ENCODE peak calls at places on chromosomes 11 and 22, in seven cellular contexts. One of them, this sample, is unnamed.

GRCh38 chr11:62497132-62497915 is 49.3 kb downstream of the AHNAK start:
- DNase-seq in A549: peak; percentile 75
- DNase-seq in GM12891: no peak
- DNase-seq in IMR-90: peak; percentile 81
- DNase-seq in esophagus squamous epithelium: no peak
- DNase-seq in K562: peak; percentile 13
- DNase-seq in adrenal gland: no peak
- DNase-seq in this sample: peak; percentile 70

GRCh38 chr11:105236631-105237030 is 97.1 kb upstream of the CARD18 start:
- DNase-seq in adrenal gland: no peak
- DNase-seq in IMR-90: peak; percentile 84
- DNase-seq in A549: no peak
- DNase-seq in GM12891: no peak
- DNase-seq in esophagus squamous epithelium: no peak
- DNase-seq in K562: no peak
- DNase-seq in this sample: no peak

GRCh38 chr11:76838422-76839068 is 22.2 kb upstream of the ACER3 start:
- DNase-seq in K562: peak; percentile 61
- DNase-seq in GM12891: no peak
- DNase-seq in esophagus squamous epithelium: no peak
- DNase-seq in A549: peak; percentile 41
- DNase-seq in adrenal gland: no peak
- DNase-seq in IMR-90: no peak
- DNase-seq in this sample: peak; percentile 61

GRCh38 chr11:64655901-64656601 is 65.0 kb downstream of the SLC22A12 start:
- DNase-seq in esophagus squamous epithelium: no peak
- DNase-seq in A549: no peak
- DNase-seq in adrenal gland: no peak
- DNase-seq in GM12891: no peak
- DNase-seq in K562: peak; percentile 33
- DNase-seq in IMR-90: peak; percentile 27
- DNase-seq in this sample: no peak

GRCh38 chr22:28462041-28462440 is 217.6 kb downstream of the TTC28 start:
- DNase-seq in esophagus squamous epithelium: no peak
- DNase-seq in adrenal gland: no peak
- DNase-seq in A549: no peak
- DNase-seq in K562: no peak
- DNase-seq in IMR-90: no peak
- DNase-seq in GM12891: no peak
- DNase-seq in this sample: peak; percentile 8

GRCh38 chr11:131897976-131898375 is 527.6 kb downstream of the NTM start:
- DNase-seq in K562: no peak
- DNase-seq in esophagus squamous epithelium: no peak
- DNase-seq in GM12891: no peak
- DNase-seq in A549: no peak
- DNase-seq in IMR-90: peak; percentile 87
- DNase-seq in adrenal gland: no peak
- DNase-seq in this sample: no peak

GRCh38 chr11:65650547-65651338 is 12.0 kb downstream of the RELA start:
- DNase-seq in adrenal gland: peak; percentile 25
- DNase-seq in esophagus squamous epithelium: no peak
- DNase-seq in K562: no peak
- DNase-seq in A549: no peak
- DNase-seq in IMR-90: no peak
- DNase-seq in GM12891: no peak
- DNase-seq in this sample: no peak

GRCh38 chr11:104609297-104609696 is 289.0 kb downstream of the CASP12 start:
- DNase-seq in esophagus squamous epithelium: no peak
- DNase-seq in IMR-90: peak; percentile 75
- DNase-seq in adrenal gland: peak; percentile 41
- DNase-seq in A549: peak; percentile 5
- DNase-seq in K562: no peak
- DNase-seq in GM12891: peak; percentile 6
- DNase-seq in this sample: peak; percentile 43

GRCh38 chr22:45552580-45553332 is 50.1 kb downstream of the FBLN1 start:
- DNase-seq in adrenal gland: peak; percentile 68
- DNase-seq in K562: no peak
- DNase-seq in A549: no peak
- DNase-seq in GM12891: no peak
- DNase-seq in IMR-90: peak; percentile 96
- DNase-seq in esophagus squamous epithelium: no peak
- DNase-seq in this sample: no peak

GRCh38 chr11:86372586-86372985 is 2.1 kb upstream of the CCDC81 start:
- DNase-seq in esophagus squamous epithelium: no peak
- DNase-seq in GM12891: no peak
- DNase-seq in A549: no peak
- DNase-seq in K562: no peak
- DNase-seq in adrenal gland: no peak
- DNase-seq in IMR-90: no peak
- DNase-seq in this sample: no peak

GRCh38 chr11:95559899-95560298 is 229.7 kb downstream of the FAM76B start:
- DNase-seq in adrenal gland: no peak
- DNase-seq in GM12891: no peak
- DNase-seq in IMR-90: no peak
- DNase-seq in esophagus squamous epithelium: no peak
- DNase-seq in K562: no peak
- DNase-seq in A549: no peak
- DNase-seq in this sample: no peak

GRCh38 chr11:3189193-3189843 is 24.2 kb upstream of the OSBPL5 start:
- DNase-seq in esophagus squamous epithelium: no peak
- DNase-seq in K562: peak; percentile 61
- DNase-seq in adrenal gland: no peak
- DNase-seq in A549: no peak
- DNase-seq in IMR-90: no peak
- DNase-seq in GM12891: no peak
- DNase-seq in this sample: no peak

GRCh38 chr22:32676196-32676595 is 125.3 kb upstream of the TIMP3 start:
- DNase-seq in IMR-90: no peak
- DNase-seq in adrenal gland: no peak
- DNase-seq in A549: no peak
- DNase-seq in esophagus squamous epithelium: no peak
- DNase-seq in GM12891: no peak
- DNase-seq in K562: no peak
- DNase-seq in this sample: no peak

GRCh38 chr11:133553885-133554586 is 21.7 kb upstream of the OPCML start:
- DNase-seq in K562: no peak
- DNase-seq in esophagus squamous epithelium: no peak
- DNase-seq in IMR-90: no peak
- DNase-seq in GM12891: no peak
- DNase-seq in A549: no peak
- DNase-seq in adrenal gland: no peak
- DNase-seq in this sample: no peak

GRCh38 chr11:124712392-124712791 is 27.4 kb upstream of the NRGN start:
- DNase-seq in GM12891: no peak
- DNase-seq in adrenal gland: no peak
- DNase-seq in esophagus squamous epithelium: no peak
- DNase-seq in IMR-90: no peak
- DNase-seq in K562: no peak
- DNase-seq in A549: no peak
- DNase-seq in this sample: no peak

GRCh38 chr11:2794947-2795346 is 90.6 kb downstream of the CDKN1C start:
- DNase-seq in IMR-90: no peak
- DNase-seq in GM12891: no peak
- DNase-seq in adrenal gland: no peak
- DNase-seq in A549: no peak
- DNase-seq in esophagus squamous epithelium: no peak
- DNase-seq in K562: no peak
- DNase-seq in this sample: no peak

GRCh38 chr11:59199546-59200420 is 12.9 kb downstream of the MPEG1 start:
- DNase-seq in K562: no peak
- DNase-seq in A549: no peak
- DNase-seq in adrenal gland: no peak
- DNase-seq in GM12891: no peak
- DNase-seq in esophagus squamous epithelium: no peak
- DNase-seq in IMR-90: no peak
- DNase-seq in this sample: no peak

GRCh38 chr11:69232821-69233760 is 60.9 kb upstream of the MYEOV start:
- DNase-seq in K562: no peak
- DNase-seq in GM12891: no peak
- DNase-seq in IMR-90: no peak
- DNase-seq in adrenal gland: peak; percentile 7
- DNase-seq in esophagus squamous epithelium: no peak
- DNase-seq in A549: no peak
- DNase-seq in this sample: no peak

GRCh38 chr11:71372693-71373657 is 75.2 kb downstream of the DHCR7 start:
- DNase-seq in GM12891: no peak
- DNase-seq in A549: peak; percentile 30
- DNase-seq in esophagus squamous epithelium: no peak
- DNase-seq in IMR-90: peak; percentile 50
- DNase-seq in adrenal gland: no peak
- DNase-seq in K562: peak; percentile 27
- DNase-seq in this sample: no peak

GRCh38 chr22:30919973-30920372 is 48.6 kb downstream of the MORC2 start:
- DNase-seq in adrenal gland: no peak
- DNase-seq in GM12891: no peak
- DNase-seq in IMR-90: no peak
- DNase-seq in esophagus squamous epithelium: no peak
- DNase-seq in K562: no peak
- DNase-seq in A549: no peak
- DNase-seq in this sample: no peak

GRCh38 chr22:39663751-39664150 is 93.2 kb downstream of the CACNA1I start:
- DNase-seq in esophagus squamous epithelium: no peak
- DNase-seq in IMR-90: no peak
- DNase-seq in K562: no peak
- DNase-seq in adrenal gland: no peak
- DNase-seq in A549: no peak
- DNase-seq in GM12891: no peak
- DNase-seq in this sample: no peak

GRCh38 chr22:38167988-38168407 is 13.6 kb downstream of the PLA2G6 start:
- DNase-seq in K562: no peak
- DNase-seq in A549: no peak
- DNase-seq in esophagus squamous epithelium: no peak
- DNase-seq in GM12891: no peak
- DNase-seq in adrenal gland: no peak
- DNase-seq in IMR-90: no peak
- DNase-seq in this sample: no peak

GRCh38 chr11:628056-628455 is 1.1 kb upstream of the SCT start:
- DNase-seq in GM12891: no peak
- DNase-seq in A549: no peak
- DNase-seq in esophagus squamous epithelium: no peak
- DNase-seq in adrenal gland: no peak
- DNase-seq in K562: no peak
- DNase-seq in IMR-90: no peak
- DNase-seq in this sample: no peak

GRCh38 chr11:35158371-35159081 is 19.6 kb downstream of the CD44 start:
- DNase-seq in IMR-90: no peak
- DNase-seq in GM12891: no peak
- DNase-seq in A549: no peak
- DNase-seq in K562: no peak
- DNase-seq in esophagus squamous epithelium: no peak
- DNase-seq in adrenal gland: no peak
- DNase-seq in this sample: no peak
- TF ChIP-seq POLR2A in IMR-90: no peak
- TF ChIP-seq POLR2A in GM12891: no peak
- TF ChIP-seq POLR2A in A549: no peak
- TF ChIP-seq POLR2A in K562: no peak
- TF ChIP-seq POLR2A in esophagus squamous epithelium: no peak
- TF ChIP-seq POLR2A in adrenal gland: no peak
- TF ChIP-seq POLR2A in this sample: no peak

GRCh38 chr11:119108151-119108856 is 1.2 kb downstream of the C2CD2L start:
- DNase-seq in IMR-90: peak; percentile 27
- DNase-seq in esophagus squamous epithelium: no peak
- DNase-seq in adrenal gland: no peak
- DNase-seq in A549: no peak
- DNase-seq in K562: peak; percentile 61
- DNase-seq in GM12891: peak; percentile 37
- DNase-seq in this sample: peak; percentile 57

GRCh38 chr11:119108857-119109221 is 1.7 kb downstream of the C2CD2L start:
- DNase-seq in K562: no peak
- DNase-seq in A549: no peak
- DNase-seq in GM12891: no peak
- DNase-seq in adrenal gland: no peak
- DNase-seq in IMR-90: no peak
- DNase-seq in esophagus squamous epithelium: no peak
- DNase-seq in this sample: no peak

GRCh38 chr11:119109843-119110242 is 2.7 kb downstream of the C2CD2L start:
- DNase-seq in IMR-90: no peak
- DNase-seq in A549: no peak
- DNase-seq in K562: no peak
- DNase-seq in esophagus squamous epithelium: no peak
- DNase-seq in GM12891: no peak
- DNase-seq in adrenal gland: no peak
- DNase-seq in this sample: no peak

GRCh38 chr11:119107538-119108150 is 500 bp downstream of the C2CD2L start:
- DNase-seq in GM12891: peak; percentile 48
- DNase-seq in esophagus squamous epithelium: no peak
- DNase-seq in A549: no peak
- DNase-seq in IMR-90: no peak
- DNase-seq in K562: no peak
- DNase-seq in adrenal gland: no peak
- DNase-seq in this sample: peak; percentile 63

GRCh38 chr11:119106564-119107537 is at the start of gene C2CD2L:
- DNase-seq in K562: peak; percentile 94
- DNase-seq in IMR-90: peak; percentile 83
- DNase-seq in GM12891: peak; percentile 97
- DNase-seq in esophagus squamous epithelium: peak; percentile 81
- DNase-seq in A549: peak; percentile 84
- DNase-seq in adrenal gland: peak; percentile 91
- DNase-seq in this sample: peak; percentile 97
- TF ChIP-seq POLR2A in K562: peak; percentile 82
- TF ChIP-seq POLR2A in IMR-90: no peak
- TF ChIP-seq POLR2A in GM12891: peak; percentile 66
- TF ChIP-seq POLR2A in esophagus squamous epithelium: peak; percentile 68
- TF ChIP-seq POLR2A in A549: peak; percentile 13
- TF ChIP-seq POLR2A in adrenal gland: peak; percentile 49
- TF ChIP-seq POLR2A in this sample: peak; percentile 76

DNA sequence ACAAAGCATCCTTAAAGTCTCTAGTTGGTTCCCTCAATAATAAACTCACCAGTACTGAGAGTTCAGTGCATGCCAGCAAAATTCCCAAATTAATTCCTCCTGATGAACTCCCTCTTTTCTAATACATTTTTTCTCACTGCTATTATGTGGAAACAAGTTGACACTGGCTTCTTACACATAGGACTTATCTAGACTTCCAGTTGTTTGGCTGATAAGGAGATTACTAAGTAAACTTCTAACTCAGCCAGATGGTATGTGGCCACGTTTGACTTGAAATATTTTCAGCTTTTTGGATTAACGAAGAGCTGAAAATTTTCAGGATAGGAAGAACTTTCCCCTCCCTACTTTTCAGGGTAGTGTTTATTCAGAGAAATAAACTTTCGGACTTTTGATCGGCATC is 1154.2 kb upstream of the TENM4 start:
- DNase-seq in A549: no peak
- DNase-seq in GM12891: no peak
- DNase-seq in esophagus squamous epithelium: no peak
- DNase-seq in K562: no peak
- DNase-seq in adrenal gland: no peak
- DNase-seq in IMR-90: peak; percentile 68
- DNase-seq in this sample: peak; percentile 63
- TF ChIP-seq POLR2A in A549: no peak
- TF ChIP-seq POLR2A in GM12891: no peak
- TF ChIP-seq POLR2A in esophagus squamous epithelium: no peak
- TF ChIP-seq POLR2A in K562: no peak
- TF ChIP-seq POLR2A in adrenal gland: no peak
- TF ChIP-seq POLR2A in IMR-90: no peak
- TF ChIP-seq POLR2A in this sample: no peak

DNA sequence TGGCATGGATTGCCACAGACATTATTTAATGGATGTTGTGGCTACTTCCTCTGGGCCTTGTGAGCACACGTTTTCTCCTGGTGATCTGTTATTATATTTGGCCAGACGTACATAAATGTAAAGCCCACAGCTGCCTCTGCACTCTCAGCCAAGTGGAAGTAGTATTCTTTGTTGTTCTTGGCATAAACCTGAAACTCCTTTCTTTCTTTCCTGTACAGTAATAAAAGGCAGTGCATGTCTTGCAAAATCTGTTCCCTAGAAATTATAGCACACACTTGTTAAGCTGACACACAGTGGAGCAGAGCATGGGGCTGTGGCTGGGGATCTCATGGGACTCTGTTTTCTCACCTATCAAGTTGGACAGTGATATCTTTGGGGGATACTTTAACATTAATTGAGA is 20.8 kb downstream of the PANX1 start:
- DNase-seq in IMR-90: peak; percentile 93
- DNase-seq in K562: no peak
- DNase-seq in adrenal gland: no peak
- DNase-seq in esophagus squamous epithelium: no peak
- DNase-seq in GM12891: no peak
- DNase-seq in A549: no peak
- DNase-seq in this sample: no peak
- TF ChIP-seq POLR2A in IMR-90: no peak
- TF ChIP-seq POLR2A in K562: no peak
- TF ChIP-seq POLR2A in adrenal gland: no peak
- TF ChIP-seq POLR2A in esophagus squamous epithelium: no peak
- TF ChIP-seq POLR2A in GM12891: no peak
- TF ChIP-seq POLR2A in A549: no peak
- TF ChIP-seq POLR2A in this sample: no peak

This sample was measured in erythroblast.